ENCODE peak calls at places on chromosomes 12 and 14, in six cellular contexts. M is GM12878, D is WTC11, R is K562, Y is HCT116, B is HepG2. E is an unnamed sample.

GRCh38 chr14:23600322-23600707 is 21.7 kb upstream of the JPH4 start:
- DNase-seq in M (no peak), D (no peak), R (no peak), Y (no peak), B (no peak), E (no peak)

GRCh38 chr14:99884834-99885648 is 91.8 kb downstream of the EML1 start:
- DNase-seq in M (peak), D (no peak), R (peak), Y (peak), B (peak), E (no peak)

GRCh38 chr14:33335366-33335765 is 396.7 kb downstream of the NPAS3 start:
- DNase-seq in M (no peak), D (no peak), R (no peak), Y (no peak), B (no peak), E (no peak)

GRCh38 chr12:91178139-91178561 is 4.5 kb downstream of the DCN start:
- DNase-seq in M (no peak), D (no peak), R (no peak), Y (no peak), B (peak), E (no peak)

GRCh38 chr12:114920828-114921579 is 237.0 kb upstream of the TBX3 start:
- DNase-seq in M (no peak), D (no peak), R (no peak), Y (no peak), B (no peak), E (no peak)

GRCh38 chr12:129304532-129304931 is 451.3 kb downstream of the GLT1D1 start:
- DNase-seq in M (no peak), D (no peak), R (no peak), Y (no peak), B (no peak), E (no peak)

GRCh38 chr12:93369505-93369904 is 8.2 kb upstream of the NUDT4 start:
- DNase-seq in M (no peak), D (no peak), R (no peak), Y (no peak), B (no peak), E (no peak)

GRCh38 chr12:117134059-117134458 is 34.8 kb upstream of the TESC start:
- DNase-seq in M (no peak), D (no peak), R (no peak), Y (no peak), B (no peak), E (no peak)

GRCh38 chr14:36284971-36285595 is 35.4 kb downstream of the MBIP start:
- DNase-seq in M (no peak), D (no peak), R (peak), Y (no peak), B (no peak), E (no peak)

GRCh38 chr12:52363111-52363679 is 4.1 kb downstream of the KRT85 start:
- DNase-seq in M (no peak), D (no peak), R (no peak), Y (no peak), B (no peak), E (no peak)

GRCh38 chr12:4289334-4289878 is 15.8 kb downstream of the CCND2 start:
- DNase-seq in M (no peak), D (peak), R (no peak), Y (no peak), B (no peak), E (no peak)

GRCh38 chr12:12985817-12986408 is 14.2 kb downstream of the HEBP1 start:
- DNase-seq in M (no peak), D (peak), R (peak), Y (peak), B (peak), E (no peak)

GRCh38 chr12:55515696-55516095 is 23.5 kb downstream of the OR6C68 start:
- DNase-seq in M (no peak), D (no peak), R (no peak), Y (no peak), B (peak), E (no peak)

GRCh38 chr14:32980887-32981501 is 42.3 kb downstream of the NPAS3 start:
- DNase-seq in M (no peak), D (no peak), R (no peak), Y (no peak), B (no peak), E (no peak)

GRCh38 chr12:45660330-45660729 is 69.2 kb upstream of the ARID2 start:
- DNase-seq in M (no peak), D (no peak), R (no peak), Y (peak), B (no peak), E (no peak)

GRCh38 chr14:54329082-54329695 is 67.6 kb upstream of the CDKN3 start:
- DNase-seq in M (no peak), D (peak), R (peak), Y (peak), B (peak), E (peak)

GRCh38 chr12:109290061-109290460 is 19.0 kb downstream of the FOXN4 start:
- DNase-seq in M (no peak), D (no peak), R (no peak), Y (no peak), B (no peak), E (no peak)

GRCh38 chr12:6178981-6179761 is 21.0 kb upstream of the CD9 start:
- DNase-seq in M (no peak), D (no peak), R (no peak), Y (no peak), B (peak), E (no peak)

GRCh38 chr12:111441107-111441928 is 35.6 kb downstream of the SH2B3 start:
- DNase-seq in M (no peak), D (no peak), R (no peak), Y (no peak), B (no peak), E (no peak)

GRCh38 chr12:103505371-103506236 is 9.8 kb upstream of the C12orf42 start:
- DNase-seq in M (peak), D (no peak), R (no peak), Y (no peak), B (no peak), E (no peak)

GRCh38 chr14:51860164-51860835 is at the start of gene GNG2:
- DNase-seq in M (peak), D (peak), R (no peak), Y (no peak), B (no peak), E (no peak)

GRCh38 chr14:105437723-105438500 is 18.3 kb downstream of the MTA1 start:
- DNase-seq in M (no peak), D (no peak), R (no peak), Y (no peak), B (no peak), E (no peak)

GRCh38 chr14:103542545-103543088 is 13.6 kb downstream of the TRMT61A start:
- DNase-seq in M (no peak), D (peak), R (peak), Y (no peak), B (no peak), E (no peak)

GRCh38 chr12:47889040-47889439 is 15.8 kb downstream of the VDR start:
- DNase-seq in M (no peak), D (no peak), R (no peak), Y (no peak), B (no peak), E (no peak)

GRCh38 chr12:119227292-119227691 is 48.6 kb downstream of the HSPB8 start:
- DNase-seq in M (no peak), D (no peak), R (no peak), Y (no peak), B (no peak), E (no peak)

GRCh38 chr12:19962192-19962591 is 406.1 kb upstream of the PDE3A start:
- DNase-seq in M (no peak), D (no peak), R (no peak), Y (no peak), B (no peak), E (no peak)

GRCh38 chr12:66066071-66066928 is 64.2 kb downstream of the LLPH start:
- DNase-seq in M (peak), D (no peak), R (no peak), Y (no peak), B (peak), E (no peak)

GRCh38 chr12:3768911-3769447 is 16.1 kb upstream of the CRACR2A start:
- DNase-seq in M (no peak), D (no peak), R (no peak), Y (no peak), B (no peak), E (no peak)

GRCh38 chr12:76636141-76636692 is 76.6 kb upstream of the OSBPL8 start:
- DNase-seq in M (no peak), D (no peak), R (peak), Y (no peak), B (no peak), E (no peak)

GRCh38 chr12:81987351-81987750 is 228.2 kb upstream of the PPFIA2 start:
- DNase-seq in M (no peak), D (no peak), R (no peak), Y (no peak), B (no peak), E (no peak)

GRCh38 chr12:52423661-52424503 is 10.3 kb downstream of the KRT75 start:
- DNase-seq in M (no peak), D (no peak), R (no peak), Y (no peak), B (no peak), E (no peak)

DNA sequence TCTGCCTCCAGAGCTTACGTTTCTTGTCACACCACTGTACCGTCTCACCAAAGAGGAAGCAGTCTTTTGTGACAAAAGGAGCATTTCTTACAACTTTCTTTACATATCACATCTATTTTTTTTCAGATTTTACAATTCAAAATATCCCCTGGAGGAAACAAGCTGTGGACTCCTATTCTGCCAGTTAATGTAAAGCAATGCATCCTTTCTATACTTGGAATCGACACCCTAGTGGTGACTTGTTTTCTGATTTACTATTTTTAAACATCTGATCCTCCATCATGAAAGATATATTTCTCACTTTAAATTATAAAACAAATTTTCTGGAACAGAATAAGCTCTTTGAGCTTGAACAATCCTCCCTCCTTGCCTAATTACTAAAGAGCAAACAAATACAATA is 34.8 kb downstream of the AICDA start:
- DNase-seq in M (no peak), D (no peak), R (no peak), Y (no peak), B (no peak), E (no peak)
- TF ChIP-seq ATF3 in M (no peak), D (no peak), R (no peak), Y (no peak), B (no peak), E (no peak)

GRCh38 chr12:46661161-46661845 is 164.5 kb downstream of the SLC38A4 start:
- DNase-seq in M (peak), D (no peak), R (no peak), Y (peak), B (peak), E (no peak)

GRCh38 chr12:46663297-46663696 is 162.5 kb downstream of the SLC38A4 start:
- DNase-seq in M (no peak), D (no peak), R (no peak), Y (no peak), B (no peak), E (no peak)

GRCh38 chr12:46660719-46661118 is 165.1 kb downstream of the SLC38A4 start:
- DNase-seq in M (no peak), D (no peak), R (no peak), Y (no peak), B (no peak), E (no peak)

GRCh38 chr12:46667547-46667946 is 158.2 kb downstream of the SLC38A4 start:
- DNase-seq in M (no peak), D (no peak), R (no peak), Y (no peak), B (no peak), E (no peak)

DNA sequence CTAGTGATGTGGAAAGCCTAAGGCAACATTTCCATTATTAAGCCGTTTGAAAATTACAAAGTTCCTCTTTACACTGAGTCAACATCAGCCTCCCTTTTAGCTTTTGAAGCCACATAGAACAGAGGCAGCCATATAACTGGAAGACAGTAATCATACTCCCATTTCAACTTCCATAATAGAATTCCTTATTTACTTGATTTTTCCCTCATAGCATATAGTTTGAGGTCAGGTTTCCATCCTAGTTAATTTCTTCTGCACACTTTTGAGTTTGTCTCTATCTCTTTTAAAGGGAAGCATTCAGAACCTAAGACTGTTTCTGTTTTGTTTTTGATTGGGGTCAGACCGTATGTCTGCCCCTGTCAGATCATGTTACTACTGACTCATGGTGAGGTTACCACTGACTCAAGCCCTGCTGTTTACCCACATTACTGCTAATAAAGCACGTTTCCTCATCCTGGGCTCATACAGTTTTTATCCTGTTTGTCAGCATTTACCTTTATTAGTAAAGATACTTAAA is 161.0 kb downstream of the SLC38A4 start:
- DNase-seq in M (peak), D (no peak), R (no peak), Y (peak), B (peak), E (no peak)
- TF ChIP-seq ATF3 in M (no peak), D (no peak), R (no peak), Y (no peak), B (peak), E (no peak)

DNA sequence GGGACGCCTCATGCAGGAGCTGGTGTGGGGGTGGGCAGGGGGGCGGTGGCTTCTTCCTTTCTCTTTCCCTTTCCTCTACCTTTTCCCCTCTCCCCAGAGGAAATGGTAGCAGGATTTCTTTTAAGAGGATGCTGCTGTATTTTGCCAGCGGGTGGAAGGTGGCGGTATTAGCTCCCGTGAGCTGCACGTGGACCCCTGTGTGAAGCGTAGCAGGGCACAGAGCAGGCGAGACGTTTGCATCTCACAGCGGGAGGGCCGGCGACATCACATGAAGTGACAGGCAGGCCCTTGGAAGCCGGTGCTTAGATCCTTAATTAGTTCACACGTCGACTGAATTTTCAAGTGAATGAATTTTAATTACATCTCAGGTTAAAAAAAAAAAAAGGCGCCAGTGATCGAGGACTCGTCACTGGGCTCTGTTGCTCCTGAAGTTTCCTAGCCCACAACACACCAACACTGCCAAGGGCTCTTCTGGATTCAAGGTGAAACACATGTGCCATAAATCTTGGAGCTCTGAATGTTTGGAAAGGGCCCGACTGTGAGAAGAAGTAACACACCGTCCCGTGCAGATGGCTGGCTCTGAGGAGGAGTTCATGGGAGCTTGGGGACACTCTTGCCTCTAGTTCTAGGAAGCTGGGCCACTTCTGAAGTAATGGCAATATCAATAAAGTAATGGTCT is 75.1 kb downstream of the AACS start:
- DNase-seq in M (no peak), D (peak), R (no peak), Y (no peak), B (no peak), E (no peak)
- TF ChIP-seq ATF3 in M (no peak), D (no peak), R (no peak), Y (no peak), B (no peak), E (no peak)

DNA sequence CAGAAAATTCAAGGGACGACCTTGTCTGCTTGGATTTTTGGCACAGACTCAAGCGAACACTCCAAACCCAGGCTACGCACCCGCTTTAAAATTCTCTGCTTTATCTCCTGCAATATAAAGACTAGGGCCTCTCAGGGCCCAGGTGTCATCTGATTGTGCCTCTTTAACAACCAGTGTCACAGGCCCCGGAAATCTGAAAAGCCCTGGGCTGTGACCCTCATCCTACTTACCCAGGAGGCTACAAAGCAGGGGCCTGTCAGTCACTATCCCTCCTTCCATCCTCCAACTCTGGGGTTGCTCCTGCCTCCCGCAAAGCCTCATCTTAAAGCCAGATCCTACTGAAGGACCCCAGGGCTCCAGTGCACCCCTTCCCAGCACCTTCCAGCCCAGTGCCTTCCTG is 34.9 kb downstream of the CCDC88C start:
- DNase-seq in M (no peak), D (no peak), R (no peak), Y (no peak), B (no peak), E (no peak)
- TF ChIP-seq ATF3 in M (no peak), D (no peak), R (no peak), Y (no peak), B (no peak), E (no peak)